ENCODE peak calls at places on chromosomes 16 and 17, in four cellular contexts. One of them, this sample, is unnamed. For H3K4me1, the result is how much of the 10 kb centered on the place peaks cover.

GRCh38 chr16:87123356-87124001 is 193.7 kb downstream of the C16orf95 start:
- DNase-seq in GM23248: no peak
- DNase-seq in heart left ventricle: no peak
- DNase-seq in cardiac muscle cell: no peak
- DNase-seq in this sample: no peak

GRCh38 chr17:68820825-68821481 is 134.2 kb downstream of the ABCA8 start:
- DNase-seq in GM23248: no peak
- DNase-seq in heart left ventricle: no peak
- DNase-seq in cardiac muscle cell: peak
- DNase-seq in this sample: peak

GRCh38 chr17:38562903-38563302 is 42.8 kb downstream of the SRCIN1 start:
- DNase-seq in GM23248: no peak
- DNase-seq in heart left ventricle: no peak
- DNase-seq in cardiac muscle cell: no peak
- DNase-seq in this sample: no peak

GRCh38 chr17:67682196-67682595 is 35.5 kb upstream of the NOL11 start:
- DNase-seq in GM23248: no peak
- DNase-seq in heart left ventricle: no peak
- DNase-seq in cardiac muscle cell: no peak
- DNase-seq in this sample: no peak

GRCh38 chr16:57999366-57999970 is 1.0 kb downstream of the ZNF319 start:
- DNase-seq in GM23248: peak
- DNase-seq in heart left ventricle: no peak
- DNase-seq in cardiac muscle cell: no peak
- DNase-seq in this sample: no peak

GRCh38 chr17:29567362-29568330 is 809 bp upstream of the ABHD15 start:
- DNase-seq in GM23248: peak
- DNase-seq in heart left ventricle: peak
- DNase-seq in cardiac muscle cell: peak
- DNase-seq in this sample: peak

GRCh38 chr17:22202702-22203101 is 510.4 kb downstream of the KCNJ18 start:
- DNase-seq in GM23248: no peak
- DNase-seq in heart left ventricle: no peak
- DNase-seq in cardiac muscle cell: no peak
- DNase-seq in this sample: no peak

GRCh38 chr17:50858486-50859225 is 7.5 kb downstream of the TOB1 start:
- DNase-seq in GM23248: no peak
- DNase-seq in heart left ventricle: no peak
- DNase-seq in cardiac muscle cell: no peak
- DNase-seq in this sample: no peak

GRCh38 chr17:32826076-32826475 is 50.8 kb downstream of the MYO1D start:
- DNase-seq in GM23248: no peak
- DNase-seq in heart left ventricle: no peak
- DNase-seq in cardiac muscle cell: no peak
- DNase-seq in this sample: no peak

GRCh38 chr16:1991588-1992474 is 2.1 kb downstream of the SYNGR3 start:
- DNase-seq in GM23248: peak
- DNase-seq in heart left ventricle: peak
- DNase-seq in cardiac muscle cell: peak
- DNase-seq in this sample: peak

GRCh38 chr16:66131156-66131807 is 235.2 kb upstream of the CDH5 start:
- DNase-seq in GM23248: peak
- DNase-seq in heart left ventricle: no peak
- DNase-seq in cardiac muscle cell: peak
- DNase-seq in this sample: no peak

GRCh38 chr16:48353565-48354163 is 31.5 kb downstream of the SIAH1 start:
- DNase-seq in GM23248: peak
- DNase-seq in heart left ventricle: peak
- DNase-seq in cardiac muscle cell: peak
- DNase-seq in this sample: peak

GRCh38 chr16:13453938-13454553 is 465.9 kb upstream of the ERCC4 start:
- DNase-seq in GM23248: peak
- DNase-seq in heart left ventricle: no peak
- DNase-seq in cardiac muscle cell: no peak
- DNase-seq in this sample: no peak

GRCh38 chr16:19119564-19119963 is 5.8 kb downstream of the ITPRIPL2 start:
- DNase-seq in GM23248: peak
- DNase-seq in heart left ventricle: no peak
- DNase-seq in cardiac muscle cell: peak
- DNase-seq in this sample: no peak

GRCh38 chr16:11205754-11206459 is 50.1 kb downstream of the SOCS1 start:
- DNase-seq in GM23248: peak
- DNase-seq in heart left ventricle: no peak
- DNase-seq in cardiac muscle cell: peak
- DNase-seq in this sample: no peak

GRCh38 chr17:20028436-20028835 is 19.3 kb downstream of the SPECC1 start:
- DNase-seq in GM23248: peak
- DNase-seq in heart left ventricle: no peak
- DNase-seq in cardiac muscle cell: peak
- DNase-seq in this sample: no peak

GRCh38 chr16:51989637-51990230 is 557.2 kb downstream of the TOX3 start:
- DNase-seq in GM23248: no peak
- DNase-seq in heart left ventricle: no peak
- DNase-seq in cardiac muscle cell: no peak
- DNase-seq in this sample: no peak

GRCh38 chr16:49019081-49019633 is 262.5 kb downstream of the CBLN1 start:
- DNase-seq in GM23248: no peak
- DNase-seq in heart left ventricle: no peak
- DNase-seq in cardiac muscle cell: no peak
- DNase-seq in this sample: no peak

GRCh38 chr16:87700406-87701065 is 65.2 kb downstream of the KLHDC4 start:
- DNase-seq in GM23248: no peak
- DNase-seq in heart left ventricle: no peak
- DNase-seq in cardiac muscle cell: no peak
- DNase-seq in this sample: no peak

GRCh38 chr17:72632026-72632684 is 460.3 kb downstream of the SLC39A11 start:
- DNase-seq in GM23248: no peak
- DNase-seq in heart left ventricle: peak
- DNase-seq in cardiac muscle cell: no peak
- DNase-seq in this sample: peak

GRCh38 chr17:16085066-16085699 is 85.6 kb downstream of the TTC19 start:
- DNase-seq in GM23248: peak
- DNase-seq in heart left ventricle: no peak
- DNase-seq in cardiac muscle cell: peak
- DNase-seq in this sample: no peak

GRCh38 chr16:22194707-22195444 is 11.2 kb upstream of the EEF2K start:
- DNase-seq in GM23248: no peak
- DNase-seq in heart left ventricle: no peak
- DNase-seq in cardiac muscle cell: no peak
- DNase-seq in this sample: no peak

GRCh38 chr16:22191089-22191965 is 14.8 kb upstream of the EEF2K start:
- DNase-seq in GM23248: peak
- DNase-seq in heart left ventricle: peak
- DNase-seq in cardiac muscle cell: peak
- DNase-seq in this sample: peak

GRCh38 chr16:22192261-22193133 is 13.6 kb upstream of the EEF2K start:
- DNase-seq in GM23248: peak
- DNase-seq in heart left ventricle: peak
- DNase-seq in cardiac muscle cell: peak
- DNase-seq in this sample: peak

GRCh38 chr16:22191966-22192260 is 14.2 kb upstream of the EEF2K start:
- DNase-seq in GM23248: peak
- DNase-seq in heart left ventricle: no peak
- DNase-seq in cardiac muscle cell: no peak
- DNase-seq in this sample: peak

GRCh38 chr16:22193134-22193411 is 13.0 kb upstream of the EEF2K start:
- DNase-seq in GM23248: no peak
- DNase-seq in heart left ventricle: no peak
- DNase-seq in cardiac muscle cell: no peak
- DNase-seq in this sample: no peak
- H3K4me1 ChIP-seq in GM23248: under half
- H3K4me1 ChIP-seq in heart left ventricle: under half
- H3K4me1 ChIP-seq in cardiac muscle cell: under half
- H3K4me1 ChIP-seq in this sample: under half

DNA sequence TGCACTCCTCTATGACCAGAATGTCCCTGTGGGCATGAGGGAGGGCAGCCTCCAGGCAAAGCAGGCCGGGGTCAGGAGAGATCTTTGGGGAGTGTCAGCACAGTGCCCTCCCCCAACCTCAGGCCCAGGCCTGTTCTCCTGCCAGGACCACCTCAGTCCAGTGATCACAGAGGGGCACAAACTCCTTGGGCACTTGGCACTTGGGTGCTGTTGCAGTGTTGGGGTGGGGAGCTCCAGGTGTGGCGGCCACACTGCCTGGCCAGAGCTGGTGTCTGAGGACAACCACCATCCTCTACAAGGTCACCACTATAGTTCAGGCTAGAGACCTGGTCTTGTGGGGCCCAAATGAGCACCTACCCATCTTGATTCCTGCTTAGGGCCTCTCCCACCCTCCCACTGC is 37.2 kb downstream of the SMPD3 start:
- DNase-seq in GM23248: no peak
- DNase-seq in heart left ventricle: no peak
- DNase-seq in cardiac muscle cell: no peak
- DNase-seq in this sample: no peak
- H3K4me3 ChIP-seq in GM23248: no peak
- H3K4me3 ChIP-seq in heart left ventricle: no peak
- H3K4me3 ChIP-seq in cardiac muscle cell: no peak
- H3K4me3 ChIP-seq in this sample: no peak

GRCh38 chr17:45311762-45312476 is 4.9 kb downstream of the MAP3K14 start:
- DNase-seq in GM23248: peak
- DNase-seq in heart left ventricle: peak
- DNase-seq in cardiac muscle cell: no peak
- DNase-seq in this sample: peak
- H3K4me1 ChIP-seq in GM23248: half or more
- H3K4me1 ChIP-seq in heart left ventricle: half or more
- H3K4me1 ChIP-seq in cardiac muscle cell: under half
- H3K4me1 ChIP-seq in this sample: under half

DNA sequence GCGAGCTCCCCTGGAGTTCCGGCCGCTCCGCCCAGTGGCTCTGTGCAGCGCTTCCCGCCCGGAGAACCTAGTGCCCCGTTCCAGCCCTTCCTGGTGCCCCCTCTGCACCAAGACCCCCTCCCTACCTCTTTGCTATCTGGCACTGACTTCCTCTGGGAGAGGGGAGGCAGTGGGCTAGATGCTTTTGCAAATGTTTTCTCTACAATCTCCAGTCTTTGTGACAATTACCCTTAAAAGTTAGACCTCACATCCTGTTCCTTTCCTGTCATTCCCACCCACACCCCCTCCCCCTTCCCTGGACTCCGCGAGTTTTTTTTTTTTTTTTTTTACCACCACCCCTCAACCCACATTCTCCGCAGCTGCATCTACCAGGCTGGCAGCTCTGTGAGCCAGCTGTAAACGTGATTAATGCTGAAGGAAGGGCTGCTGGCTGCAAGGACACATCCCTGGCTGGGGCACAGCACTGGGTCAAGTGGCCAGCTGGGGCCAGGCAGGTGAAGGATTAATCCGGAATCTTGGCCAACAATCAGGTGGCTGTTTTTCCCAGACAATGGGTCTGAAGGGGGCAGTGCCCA is 101.5 kb downstream of the MGAT5B start:
- DNase-seq in GM23248: peak
- DNase-seq in heart left ventricle: no peak
- DNase-seq in cardiac muscle cell: no peak
- DNase-seq in this sample: no peak
- H3K4me3 ChIP-seq in GM23248: no peak
- H3K4me3 ChIP-seq in heart left ventricle: peak
- H3K4me3 ChIP-seq in cardiac muscle cell: peak
- H3K4me3 ChIP-seq in this sample: no peak

This sample was measured in Caco-2.